ENCODE peak calls at places on chromosomes 7 and 10, in six cellular contexts. One of them, this sample, is unnamed.

GRCh38 chr7:139505563-139505962 is 17.9 kb upstream of the CLEC2L start:
- DNase-seq in tibial nerve: no peak
- DNase-seq in right lobe of liver: no peak
- DNase-seq in heart left ventricle: no peak
- DNase-seq in A549: peak; percentile 44
- DNase-seq in testis: peak; percentile 35
- DNase-seq in this sample: no peak

GRCh38 chr10:71771821-71772617 is 1.3 kb downstream of the VSIR start:
- DNase-seq in tibial nerve: peak; percentile 74
- DNase-seq in testis: peak; percentile 50
- DNase-seq in heart left ventricle: peak; percentile 92
- DNase-seq in right lobe of liver: no peak
- DNase-seq in A549: peak; percentile 57
- DNase-seq in this sample: no peak

GRCh38 chr10:13056461-13057077 is 43.4 kb upstream of the OPTN start:
- DNase-seq in heart left ventricle: no peak
- DNase-seq in right lobe of liver: no peak
- DNase-seq in testis: peak; percentile 43
- DNase-seq in tibial nerve: peak; percentile 35
- DNase-seq in A549: peak; percentile 23
- DNase-seq in this sample: no peak

GRCh38 chr10:133016493-133017202 is 71.1 kb upstream of the ADGRA1 start:
- DNase-seq in tibial nerve: no peak
- DNase-seq in testis: no peak
- DNase-seq in heart left ventricle: no peak
- DNase-seq in right lobe of liver: no peak
- DNase-seq in A549: no peak
- DNase-seq in this sample: no peak

GRCh38 chr7:96527133-96527827 is 182.4 kb downstream of the SEM1 start:
- DNase-seq in testis: no peak
- DNase-seq in right lobe of liver: no peak
- DNase-seq in tibial nerve: no peak
- DNase-seq in heart left ventricle: no peak
- DNase-seq in A549: no peak
- DNase-seq in this sample: no peak

GRCh38 chr7:390761-391410 is 100.9 kb downstream of the FOXL3 start:
- DNase-seq in A549: no peak
- DNase-seq in testis: no peak
- DNase-seq in heart left ventricle: peak; percentile 10
- DNase-seq in right lobe of liver: peak; percentile 39
- DNase-seq in tibial nerve: no peak
- DNase-seq in this sample: no peak

GRCh38 chr7:7911339-7911738 is 57.3 kb upstream of the GLCCI1 start:
- DNase-seq in tibial nerve: no peak
- DNase-seq in heart left ventricle: no peak
- DNase-seq in right lobe of liver: no peak
- DNase-seq in A549: peak; percentile 54
- DNase-seq in testis: no peak
- DNase-seq in this sample: no peak

GRCh38 chr7:485188-486081 is 34.2 kb downstream of the PDGFA start:
- DNase-seq in A549: no peak
- DNase-seq in tibial nerve: no peak
- DNase-seq in heart left ventricle: peak; percentile 73
- DNase-seq in right lobe of liver: no peak
- DNase-seq in testis: no peak
- DNase-seq in this sample: peak; percentile 57

GRCh38 chr7:89887489-89887888 is 266.8 kb upstream of the STEAP1 start:
- DNase-seq in heart left ventricle: no peak
- DNase-seq in tibial nerve: no peak
- DNase-seq in right lobe of liver: no peak
- DNase-seq in A549: peak; percentile 12
- DNase-seq in testis: no peak
- DNase-seq in this sample: no peak

GRCh38 chr10:61900829-61901783 is at the start of gene ARID5B:
- DNase-seq in testis: peak; percentile 87
- DNase-seq in tibial nerve: peak; percentile 65
- DNase-seq in heart left ventricle: no peak
- DNase-seq in right lobe of liver: peak; percentile 67
- DNase-seq in A549: peak; percentile 68
- DNase-seq in this sample: no peak

GRCh38 chr10:71741029-71741428 is 21.5 kb upstream of the C10orf105 start:
- DNase-seq in heart left ventricle: no peak
- DNase-seq in testis: no peak
- DNase-seq in tibial nerve: no peak
- DNase-seq in A549: no peak
- DNase-seq in right lobe of liver: no peak
- DNase-seq in this sample: no peak

GRCh38 chr10:93352638-93353383 is 129.3 kb downstream of the MYOF start:
- DNase-seq in heart left ventricle: no peak
- DNase-seq in right lobe of liver: no peak
- DNase-seq in A549: peak; percentile 44
- DNase-seq in tibial nerve: peak; percentile 34
- DNase-seq in testis: no peak
- DNase-seq in this sample: no peak

GRCh38 chr10:118310822-118311221 is 31.3 kb downstream of the FAM204A start:
- DNase-seq in right lobe of liver: no peak
- DNase-seq in testis: no peak
- DNase-seq in tibial nerve: no peak
- DNase-seq in heart left ventricle: no peak
- DNase-seq in A549: no peak
- DNase-seq in this sample: no peak

GRCh38 chr10:52578871-52579405 is 193.6 kb downstream of the MBL2 start:
- DNase-seq in tibial nerve: no peak
- DNase-seq in A549: no peak
- DNase-seq in right lobe of liver: no peak
- DNase-seq in heart left ventricle: no peak
- DNase-seq in testis: no peak
- DNase-seq in this sample: no peak

GRCh38 chr7:83579740-83580139 is 69.2 kb downstream of the SEMA3E start:
- DNase-seq in right lobe of liver: no peak
- DNase-seq in heart left ventricle: no peak
- DNase-seq in A549: no peak
- DNase-seq in tibial nerve: no peak
- DNase-seq in testis: no peak
- DNase-seq in this sample: no peak

GRCh38 chr7:2613926-2614613 is 17.7 kb upstream of the TTYH3 start:
- DNase-seq in tibial nerve: no peak
- DNase-seq in right lobe of liver: peak; percentile 94
- DNase-seq in testis: peak; percentile 39
- DNase-seq in A549: no peak
- DNase-seq in heart left ventricle: peak; percentile 84
- DNase-seq in this sample: no peak

GRCh38 chr10:12606461-12606860 is 257.1 kb downstream of the CAMK1D start:
- DNase-seq in right lobe of liver: no peak
- DNase-seq in tibial nerve: no peak
- DNase-seq in A549: no peak
- DNase-seq in heart left ventricle: no peak
- DNase-seq in testis: no peak
- DNase-seq in this sample: peak; percentile 77

GRCh38 chr7:44052771-44053365 is 8.4 kb downstream of the DBNL start:
- DNase-seq in right lobe of liver: peak; percentile 39
- DNase-seq in testis: no peak
- DNase-seq in A549: no peak
- DNase-seq in tibial nerve: no peak
- DNase-seq in heart left ventricle: no peak
- DNase-seq in this sample: no peak

GRCh38 chr7:44050121-44050914 is 5.8 kb downstream of the DBNL start:
- DNase-seq in right lobe of liver: peak; percentile 36
- DNase-seq in heart left ventricle: no peak
- DNase-seq in A549: no peak
- DNase-seq in testis: no peak
- DNase-seq in tibial nerve: no peak
- DNase-seq in this sample: no peak

GRCh38 chr7:44048031-44048795 is 3.7 kb downstream of the DBNL start:
- DNase-seq in A549: no peak
- DNase-seq in testis: no peak
- DNase-seq in tibial nerve: no peak
- DNase-seq in right lobe of liver: peak; percentile 38
- DNase-seq in heart left ventricle: no peak
- DNase-seq in this sample: no peak

GRCh38 chr7:44050915-44051560 is 6.5 kb downstream of the DBNL start:
- DNase-seq in tibial nerve: no peak
- DNase-seq in heart left ventricle: no peak
- DNase-seq in A549: no peak
- DNase-seq in testis: no peak
- DNase-seq in right lobe of liver: peak; percentile 28
- DNase-seq in this sample: no peak

DNA sequence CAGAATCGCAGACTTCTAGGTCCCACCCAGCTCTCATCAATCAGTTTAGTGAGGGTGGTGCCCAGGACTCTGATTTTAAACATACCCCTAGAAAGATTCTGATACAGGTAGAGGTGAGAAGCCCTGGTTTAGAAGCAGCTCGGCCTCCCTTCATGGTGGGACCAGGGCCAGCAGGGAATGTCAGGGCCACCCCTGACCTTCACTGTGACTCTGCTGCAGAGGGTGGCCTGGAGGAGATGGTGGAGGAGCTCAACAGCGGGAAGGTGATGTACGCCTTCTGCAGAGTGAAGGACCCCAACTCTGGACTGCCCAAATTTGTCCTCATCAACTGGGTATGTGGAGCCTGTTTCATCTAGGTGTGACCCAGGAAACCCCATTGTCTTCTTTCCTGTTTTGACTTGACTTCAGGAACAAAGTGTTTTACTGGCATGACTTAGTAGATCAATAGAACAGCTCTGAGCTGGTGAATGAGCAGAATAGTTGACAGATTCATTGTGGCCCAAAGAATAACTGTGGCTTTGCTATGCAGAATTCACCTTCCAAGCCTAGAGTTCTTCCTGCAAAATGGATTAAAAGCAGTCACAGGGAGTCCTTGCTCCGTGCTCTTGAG is 7.2 kb downstream of the DBNL start:
- DNase-seq in tibial nerve: no peak
- DNase-seq in right lobe of liver: peak; percentile 24
- DNase-seq in testis: no peak
- DNase-seq in heart left ventricle: no peak
- DNase-seq in A549: no peak
- DNase-seq in this sample: peak; percentile 9
- H3K27ac ChIP-seq in tibial nerve: no peak overlapping the region
- H3K27ac ChIP-seq in right lobe of liver: no peak overlapping the region
- H3K27ac ChIP-seq in testis: no peak overlapping the region
- H3K27ac ChIP-seq in heart left ventricle: no peak overlapping the region
- H3K27ac ChIP-seq in A549: no peak overlapping the region
- H3K27ac ChIP-seq in this sample: no peak overlapping the region

GRCh38 chr7:27116521-27116946 is 14.0 kb downstream of the HOXA4 start:
- DNase-seq in testis: no peak
- DNase-seq in tibial nerve: no peak
- DNase-seq in heart left ventricle: no peak
- DNase-seq in right lobe of liver: no peak
- DNase-seq in A549: no peak
- DNase-seq in this sample: no peak

GRCh38 chr7:27116962-27117686 is 13.4 kb downstream of the HOXA4 start:
- DNase-seq in right lobe of liver: no peak
- DNase-seq in testis: no peak
- DNase-seq in tibial nerve: no peak
- DNase-seq in A549: no peak
- DNase-seq in heart left ventricle: no peak
- DNase-seq in this sample: no peak

GRCh38 chr7:27113991-27114866 is 11.7 kb upstream of the HOXA2 start:
- DNase-seq in testis: no peak
- DNase-seq in right lobe of liver: no peak
- DNase-seq in A549: peak; percentile 80
- DNase-seq in tibial nerve: no peak
- DNase-seq in heart left ventricle: no peak
- DNase-seq in this sample: no peak

GRCh38 chr7:27116019-27116411 is 13.5 kb upstream of the HOXA2 start:
- DNase-seq in A549: no peak
- DNase-seq in heart left ventricle: no peak
- DNase-seq in tibial nerve: no peak
- DNase-seq in right lobe of liver: no peak
- DNase-seq in testis: no peak
- DNase-seq in this sample: no peak

GRCh38 chr7:27115161-27116018 is 12.9 kb upstream of the HOXA2 start:
- DNase-seq in right lobe of liver: no peak
- DNase-seq in heart left ventricle: no peak
- DNase-seq in A549: peak; percentile 82
- DNase-seq in testis: no peak
- DNase-seq in tibial nerve: no peak
- DNase-seq in this sample: peak; percentile 80
- TF ChIP-seq POLR2A in right lobe of liver: no peak
- TF ChIP-seq POLR2A in heart left ventricle: no peak
- TF ChIP-seq POLR2A in A549: peak; percentile 42
- TF ChIP-seq POLR2A in testis: no peak
- TF ChIP-seq POLR2A in tibial nerve: no peak
- TF ChIP-seq POLR2A in this sample: peak; percentile 37

DNA sequence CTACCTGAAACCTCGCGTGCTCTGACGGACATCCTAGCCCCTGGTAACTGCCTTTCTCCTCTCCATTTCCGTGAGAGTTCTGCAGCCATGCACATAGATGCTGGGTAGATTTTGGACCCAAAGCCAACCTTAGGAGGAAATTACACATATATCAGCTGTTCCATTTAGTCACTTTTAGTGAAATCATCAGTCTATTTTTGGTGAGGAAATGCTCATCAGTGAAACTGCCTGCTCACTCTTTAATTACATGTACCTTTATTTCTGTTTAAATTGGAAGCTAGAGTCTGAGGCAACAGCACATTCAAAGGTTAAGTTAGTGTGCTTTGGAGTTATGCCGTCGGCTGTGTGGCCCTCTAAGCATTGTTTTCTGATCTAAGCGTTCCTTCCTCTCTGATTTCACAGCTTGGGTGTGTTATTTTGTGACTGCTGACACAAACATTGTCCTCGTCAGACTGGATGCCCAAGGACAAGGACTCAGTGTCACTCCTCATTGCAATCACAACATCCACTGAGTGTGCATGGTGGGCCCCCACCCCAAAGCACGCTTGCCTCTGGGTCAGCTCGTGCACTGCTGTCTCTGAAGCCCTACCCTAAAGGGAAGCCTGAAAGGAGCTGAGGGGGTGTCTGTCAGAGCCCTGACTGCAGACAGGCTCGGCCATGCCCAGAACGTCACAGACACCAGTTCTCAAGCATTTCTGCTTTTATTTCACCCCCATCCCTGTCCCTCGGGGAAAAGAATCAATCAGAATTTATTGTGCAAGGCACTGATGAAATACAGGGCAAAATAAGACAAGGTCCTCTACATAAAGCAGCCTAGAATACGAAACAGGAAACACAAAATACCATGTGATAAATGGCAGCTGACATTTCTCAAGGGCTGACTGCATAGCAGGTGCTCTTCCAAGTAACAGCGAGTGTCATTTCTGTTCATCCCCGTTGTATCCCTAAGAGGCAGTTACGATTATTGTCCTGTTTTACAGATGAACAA is 231.6 kb downstream of the WDR37 start:
- DNase-seq in A549: no peak
- DNase-seq in heart left ventricle: no peak
- DNase-seq in right lobe of liver: no peak
- DNase-seq in tibial nerve: no peak
- DNase-seq in testis: peak; percentile 7
- DNase-seq in this sample: no peak
- H3K27ac ChIP-seq in A549: no peak overlapping the region
- H3K27ac ChIP-seq in heart left ventricle: no peak overlapping the region
- H3K27ac ChIP-seq in right lobe of liver: no peak overlapping the region
- H3K27ac ChIP-seq in tibial nerve: no peak overlapping the region
- H3K27ac ChIP-seq in testis: no peak overlapping the region
- H3K27ac ChIP-seq in this sample: no peak overlapping the region

GRCh38 chr7:100673302-100673941 is at the start of gene GNB2:
- DNase-seq in heart left ventricle: peak; percentile 100
- DNase-seq in tibial nerve: peak; percentile 99
- DNase-seq in testis: peak; percentile 99
- DNase-seq in A549: peak; percentile 100
- DNase-seq in right lobe of liver: peak; percentile 100
- DNase-seq in this sample: peak; percentile 100
- TF ChIP-seq POLR2A in heart left ventricle: peak; percentile 77
- TF ChIP-seq POLR2A in tibial nerve: peak; percentile 95
- TF ChIP-seq POLR2A in testis: no peak
- TF ChIP-seq POLR2A in A549: peak; percentile 26
- TF ChIP-seq POLR2A in right lobe of liver: peak; percentile 88
- TF ChIP-seq POLR2A in this sample: peak; percentile 59

GRCh38 chr7:54838540-54838925 is 79.5 kb upstream of the SEC61G start:
- DNase-seq in testis: no peak
- DNase-seq in A549: no peak
- DNase-seq in right lobe of liver: no peak
- DNase-seq in heart left ventricle: no peak
- DNase-seq in tibial nerve: no peak
- DNase-seq in this sample: no peak
- H3K27ac ChIP-seq in testis: no peak overlapping the region
- H3K27ac ChIP-seq in A549: peak overlapping the region; percentile 65
- H3K27ac ChIP-seq in right lobe of liver: no peak overlapping the region
- H3K27ac ChIP-seq in heart left ventricle: no peak overlapping the region
- H3K27ac ChIP-seq in tibial nerve: peak overlapping the region; percentile 82
- H3K27ac ChIP-seq in this sample: no peak overlapping the region